ENCODE peak calls at places on chromosomes 5 and 9, in nine cellular contexts. Q is substantia nigra; C is activated CD8-positive, alpha-beta memory T cell treated with anti-CD3 and anti-CD28 coated beads for 24 hours; M is GM13977; S is heart left ventricle; D is amniotic stem cell; K is H4; E is dermis blood vessel endothelial cell; R is colonic mucosa. Y is an unnamed sample.

GRCh38 chr9:37362430-37362829 is 60.1 kb upstream of the GRHPR start:
- DNase-seq in R (no peak), S (no peak), M (no peak), C (no peak), K (no peak), E (no peak), Q (no peak), D (no peak), Y (no peak)

GRCh38 chr9:82695704-82696103 is 367.2 kb downstream of the RASEF start:
- DNase-seq in D (no peak), E (no peak), Q (no peak), K (no peak), S (no peak), C (no peak), M (no peak), R (no peak), Y (no peak)

GRCh38 chr9:14107977-14108376 is 206.0 kb downstream of the NFIB start:
- DNase-seq in K (no peak), M (no peak), C (no peak), R (no peak), D (no peak), Q (no peak), E (peak; percentile 96), S (no peak), Y (no peak)

GRCh38 chr9:71634753-71635152 is 133.6 kb downstream of the CEMIP2 start:
- DNase-seq in E (no peak), C (no peak), D (no peak), R (no peak), M (no peak), S (no peak), K (no peak), Q (no peak), Y (no peak)

GRCh38 chr5:93236807-93237421 is 344.1 kb downstream of the NR2F1-AS1 start:
- DNase-seq in D (no peak), S (no peak), E (no peak), C (no peak), Q (no peak), R (no peak), M (no peak), K (peak; percentile 22), Y (no peak)

GRCh38 chr5:124951676-124952075 is 205.2 kb upstream of the ZNF608 start:
- DNase-seq in E (no peak), C (no peak), Q (no peak), R (no peak), S (no peak), M (no peak), D (no peak), K (peak; percentile 31), Y (peak; percentile 44)

GRCh38 chr9:93185261-93186150 is 1.6 kb downstream of the WNK2 start:
- DNase-seq in C (no peak), M (no peak), D (no peak), K (no peak), Q (no peak), E (no peak), R (peak; percentile 53), S (no peak), Y (no peak)

GRCh38 chr5:128274441-128274840 is 190.9 kb downstream of the SLC12A2 start:
- DNase-seq in E (no peak), R (no peak), K (no peak), M (no peak), S (no peak), Q (no peak), C (no peak), D (no peak), Y (no peak)

GRCh38 chr5:172897691-172898512 is 61.3 kb upstream of the RPL26L1 start:
- DNase-seq in S (peak; percentile 52), M (no peak), E (peak; percentile 93), Q (no peak), K (peak; percentile 49), C (no peak), R (no peak), D (peak; percentile 81), Y (no peak)

GRCh38 chr5:64165500-64166200 is at the start of gene RNF180:
- DNase-seq in M (no peak), S (peak; percentile 72), K (peak; percentile 10), D (no peak), R (peak; percentile 33), C (no peak), E (peak; percentile 46), Q (peak; percentile 38), Y (peak; percentile 11)

GRCh38 chr5:157511656-157512644 is 51.9 kb downstream of the NIPAL4 start:
- DNase-seq in K (peak; percentile 97), D (peak; percentile 93), E (peak; percentile 97), M (no peak), C (no peak), S (peak; percentile 91), R (peak; percentile 77), Q (peak; percentile 30), Y (no peak)

GRCh38 chr9:17021379-17021970 is 113.4 kb upstream of the CNTLN start:
- DNase-seq in Q (no peak), R (no peak), M (no peak), K (no peak), C (no peak), E (no peak), S (no peak), D (no peak), Y (no peak)

GRCh38 chr5:7878381-7878873 is 9.5 kb downstream of the MTRR start:
- DNase-seq in Q (no peak), D (no peak), S (no peak), E (no peak), M (peak; percentile 67), R (no peak), C (no peak), K (no peak), Y (peak; percentile 49)

GRCh38 chr9:93945400-93946337 is 9.5 kb downstream of the BARX1 start:
- DNase-seq in K (no peak), M (no peak), S (no peak), D (no peak), E (no peak), R (peak; percentile 29), Q (no peak), C (no peak), Y (no peak)

GRCh38 chr5:72884911-72885310 is 68.5 kb downstream of the TNPO1 start:
- DNase-seq in Q (no peak), D (no peak), E (no peak), M (no peak), C (no peak), R (no peak), S (no peak), K (no peak), Y (no peak)

GRCh38 chr5:79503794-79504495 is 10.0 kb downstream of the HOMER1 start:
- DNase-seq in K (peak; percentile 61), S (no peak), Q (no peak), E (no peak), M (no peak), R (no peak), D (no peak), C (no peak), Y (no peak)

GRCh38 chr5:167861134-167861930 is 430.1 kb upstream of the WWC1 start:
- DNase-seq in D (no peak), K (no peak), C (no peak), R (no peak), S (peak; percentile 18), M (no peak), Q (no peak), E (no peak), Y (no peak)

GRCh38 chr5:173890195-173890951 is 2.2 kb downstream of the CPEB4 start:
- DNase-seq in C (no peak), R (no peak), E (peak; percentile 53), K (peak; percentile 37), S (peak; percentile 38), Q (peak; percentile 54), D (no peak), M (no peak), Y (no peak)

Y was measured in GM06990.